ENCODE peak calls at places on chromosome 1, in six cellular contexts. I, U, W, F, D and N are unnamed samples.

GRCh38 chr1:82503805-82504204 is 703.1 kb downstream of the ADGRL2 start:
- DNase-seq in F (no peak), I (no peak), W (no peak), D (no peak), U (no peak), N (no peak)

GRCh38 chr1:93579891-93580290 is 101.7 kb downstream of the BCAR3 start:
- DNase-seq in U (no peak), I (no peak), W (no peak), D (no peak), F (no peak), N (no peak)

GRCh38 chr1:167219646-167220536 is 795 bp upstream of the POU2F1 start:
- DNase-seq in D (peak), U (peak), I (peak), F (peak), W (peak), N (peak)

GRCh38 chr1:50423670-50424000 is 392 bp upstream of the DMRTA2 start:
- DNase-seq in U (no peak), W (peak), D (no peak), I (no peak), F (no peak), N (no peak)

GRCh38 chr1:11499825-11500331 is 20.9 kb downstream of the DISP3 start:
- DNase-seq in D (peak), U (no peak), F (peak), W (no peak), I (no peak), N (no peak)

GRCh38 chr1:101344745-101345144 is 107.9 kb downstream of the S1PR1 start:
- DNase-seq in F (no peak), I (no peak), U (no peak), W (no peak), D (no peak), N (no peak)

GRCh38 chr1:63774617-63775417 is 1.0 kb downstream of the ROR1 start:
- DNase-seq in F (peak), W (peak), U (no peak), I (peak), D (peak), N (no peak)

GRCh38 chr1:7893529-7894180 is 40.8 kb upstream of the UTS2 start:
- DNase-seq in D (no peak), U (peak), F (no peak), W (no peak), I (no peak), N (no peak)

GRCh38 chr1:24525606-24526005 is 23.0 kb downstream of the RCAN3 start:
- DNase-seq in I (no peak), D (no peak), U (no peak), F (no peak), W (no peak), N (no peak)

GRCh38 chr1:27496604-27497155 is 6.7 kb upstream of the WASF2 start:
- DNase-seq in D (peak), I (no peak), F (no peak), W (no peak), U (no peak), N (no peak)

GRCh38 chr1:63674865-63675815 is 81.9 kb downstream of the PGM1 start:
- DNase-seq in U (no peak), D (no peak), W (no peak), F (peak), I (no peak), N (no peak)

GRCh38 chr1:155166373-155167165 is 6.5 kb downstream of the KRTCAP2 start:
- DNase-seq in I (no peak), F (no peak), W (no peak), U (no peak), D (peak), N (no peak)

GRCh38 chr1:160217466-160218165 is 12.4 kb downstream of the PEA15 start:
- DNase-seq in D (no peak), W (no peak), F (no peak), I (no peak), U (no peak), N (no peak)

GRCh38 chr1:116741781-116742565 is 12.3 kb upstream of the CD2 start:
- DNase-seq in U (no peak), W (no peak), D (no peak), I (no peak), F (no peak), N (no peak)